ENCODE peak calls at places on chromosomes 6 and 20, in seven cellular contexts. Z is heart right ventricle, J is tibial artery, S is cardiac muscle cell, T is PC-3, K is ovary, X is SJSA1. A is an unnamed sample.
A peak's percentile ranks its signal among the peaks of the same experiment; 100 is the strongest.

GRCh38 chr6:35302604-35303218 is 5.1 kb downstream of the DEF6 start:
- DNase-seq in X (no peak), K (no peak), T (peak; percentile 60), S (peak; percentile 29), J (peak; percentile 67), Z (peak; percentile 36), A (peak; percentile 61)

GRCh38 chr20:49534314-49534713 is 33.6 kb downstream of the PTGIS start:
- DNase-seq in Z (no peak), K (peak; percentile 47), X (peak; percentile 54), S (peak; percentile 70), J (no peak), T (peak; percentile 88), A (no peak)

GRCh38 chr6:129489215-129489765 is 220.7 kb downstream of the ARHGAP18 start:
- DNase-seq in Z (no peak), S (no peak), T (no peak), X (no peak), K (no peak), J (no peak), A (no peak)

GRCh38 chr6:14906621-14907020 is 339.2 kb upstream of the JARID2 start:
- DNase-seq in Z (no peak), J (no peak), K (no peak), S (no peak), T (no peak), X (no peak), A (no peak)

GRCh38 chr6:120055071-120055470 is 705.5 kb upstream of the MAN1A1 start:
- DNase-seq in X (no peak), T (no peak), Z (no peak), S (no peak), K (no peak), J (no peak), A (no peak)

GRCh38 chr6:142336183-142336582 is 34.4 kb downstream of the ADGRG6 start:
- DNase-seq in Z (no peak), J (no peak), K (no peak), T (no peak), X (no peak), S (no peak), A (no peak)

GRCh38 chr6:11598687-11599086 is 61.1 kb downstream of the TMEM170B start:
- DNase-seq in T (no peak), J (no peak), S (no peak), Z (no peak), X (no peak), K (no peak), A (no peak)

GRCh38 chr6:27866370-27867050 is 45.7 kb downstream of the OR2B2 start:
- DNase-seq in Z (no peak), J (no peak), S (peak; percentile 70), K (no peak), T (no peak), X (peak; percentile 89), A (no peak)

GRCh38 chr20:3846378-3846739 is 275 bp upstream of the MAVS start:
- DNase-seq in S (no peak), X (no peak), J (no peak), Z (no peak), T (no peak), K (peak; percentile 62), A (no peak)

GRCh38 chr6:157430834-157431233 is 49.8 kb downstream of the ZDHHC14 start:
- DNase-seq in K (no peak), T (no peak), Z (no peak), S (no peak), X (no peak), J (no peak), A (no peak)

GRCh38 chr6:114989279-114989964 is 646.6 kb upstream of the HS3ST5 start:
- DNase-seq in S (no peak), K (no peak), X (no peak), T (no peak), J (no peak), Z (no peak), A (no peak)

GRCh38 chr20:46400828-46401477 is 5.5 kb downstream of the ELMO2 start:
- DNase-seq in X (peak; percentile 20), Z (no peak), J (no peak), S (peak; percentile 45), K (no peak), T (peak; percentile 20), A (no peak)

GRCh38 chr20:62703853-62704228 is 4.8 kb upstream of the NTSR1 start:
- DNase-seq in J (no peak), X (no peak), K (no peak), S (no peak), Z (peak; percentile 40), T (no peak), A (no peak)

GRCh38 chr6:142886431-142887170 is 58.4 kb downstream of the HIVEP2 start:
- DNase-seq in S (peak; percentile 59), X (peak; percentile 35), J (no peak), T (peak; percentile 52), K (no peak), Z (no peak), A (no peak)

GRCh38 chr6:18207438-18207837 is 52.2 kb downstream of the KDM1B start:
- DNase-seq in X (no peak), S (no peak), Z (no peak), J (no peak), K (no peak), T (no peak), A (peak; percentile 84)

GRCh38 chr20:41276317-41276751 is 41.2 kb downstream of the ZHX3 start:
- DNase-seq in K (peak; percentile 33), X (no peak), T (no peak), Z (no peak), S (peak; percentile 31), J (peak; percentile 70), A (no peak)

GRCh38 chr6:152356659-152357058 is 280.5 kb downstream of the SYNE1 start:
- DNase-seq in K (no peak), T (peak; percentile 62), S (peak; percentile 73), X (no peak), Z (no peak), J (no peak), A (no peak)

GRCh38 chr6:169169375-169169774 is 84.3 kb downstream of the THBS2 start:
- DNase-seq in X (no peak), J (peak; percentile 65), T (peak; percentile 20), Z (no peak), S (peak; percentile 61), K (no peak), A (peak; percentile 62)

GRCh38 chr20:50189681-50190250 is 864 bp upstream of the CEBPB start:
- DNase-seq in S (peak; percentile 22), Z (peak; percentile 57), K (peak; percentile 81), J (no peak), T (peak; percentile 27), X (no peak), A (no peak)

GRCh38 chr6:3965071-3965718 is 113.7 kb downstream of the FAM217A start:
- DNase-seq in S (no peak), T (peak; percentile 52), J (no peak), Z (no peak), K (no peak), X (peak; percentile 52), A (no peak)

GRCh38 chr6:85126448-85127178 is 323.3 kb upstream of the NT5E start:
- DNase-seq in K (no peak), T (peak; percentile 67), X (peak; percentile 99), S (peak; percentile 79), J (peak; percentile 81), Z (peak; percentile 22), A (no peak)

GRCh38 chr6:48826884-48827701 is 636.0 kb downstream of the MMUT start:
- DNase-seq in K (no peak), T (peak; percentile 99), J (no peak), Z (no peak), S (peak; percentile 89), X (peak; percentile 96), A (no peak)

GRCh38 chr6:140636237-140636636 is 1261.8 kb upstream of the CITED2 start:
- DNase-seq in X (no peak), S (no peak), J (no peak), Z (no peak), K (no peak), T (no peak), A (no peak)

GRCh38 chr6:140641412-140641811 is 1267.0 kb upstream of the CITED2 start:
- DNase-seq in S (no peak), K (no peak), T (no peak), X (no peak), J (no peak), Z (no peak), A (no peak)

DNA sequence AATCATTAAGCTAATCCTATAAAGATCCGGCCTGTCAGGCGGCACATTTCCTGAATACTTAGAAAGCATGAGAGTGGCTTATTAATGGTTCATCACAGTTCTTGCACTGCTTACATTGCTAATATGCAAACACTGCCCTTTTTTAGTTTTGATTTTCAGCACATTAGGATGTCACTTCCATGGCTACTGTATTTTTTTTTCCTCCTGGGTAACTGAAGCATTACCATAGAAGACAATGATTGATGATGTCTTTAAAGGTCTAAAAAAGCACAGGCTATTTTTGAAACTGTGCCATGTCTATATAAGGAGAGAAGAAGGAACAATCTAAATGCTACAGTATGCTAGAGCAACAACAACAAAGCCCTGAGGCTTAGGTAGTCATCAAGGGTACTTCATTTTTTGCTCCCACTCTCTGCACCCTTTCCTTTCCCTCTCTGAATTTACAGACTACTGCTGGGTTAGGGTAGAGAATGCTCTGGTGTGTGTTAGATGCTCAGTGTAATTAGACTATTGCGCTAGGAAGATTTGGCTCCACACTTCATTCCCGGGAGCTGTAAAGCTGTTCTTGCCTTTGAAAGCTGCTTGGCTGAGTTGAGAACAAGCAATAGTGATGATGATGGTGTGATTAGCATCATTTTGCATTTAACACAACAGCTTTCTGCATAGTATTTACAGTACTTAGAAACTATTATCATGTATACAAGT is 1262.4 kb upstream of the CITED2 start:
- DNase-seq in Z (no peak), X (no peak), J (no peak), K (no peak), T (no peak), S (no peak), A (no peak)
- H3K27ac ChIP-seq in Z (no peak overlapping the region), X (no peak overlapping the region), J (no peak overlapping the region), K (no peak overlapping the region), T (no peak overlapping the region), S (peak overlapping the region; percentile 97), A (no peak overlapping the region)

GRCh38 chr20:51588762-51589161 is 46.2 kb upstream of the NFATC2 start:
- DNase-seq in X (no peak), S (no peak), K (no peak), Z (no peak), J (no peak), T (no peak), A (no peak)
- H3K27ac ChIP-seq in X (no peak overlapping the region), S (no peak overlapping the region), K (no peak overlapping the region), Z (no peak overlapping the region), J (no peak overlapping the region), T (no peak overlapping the region), A (no peak overlapping the region)

DNA sequence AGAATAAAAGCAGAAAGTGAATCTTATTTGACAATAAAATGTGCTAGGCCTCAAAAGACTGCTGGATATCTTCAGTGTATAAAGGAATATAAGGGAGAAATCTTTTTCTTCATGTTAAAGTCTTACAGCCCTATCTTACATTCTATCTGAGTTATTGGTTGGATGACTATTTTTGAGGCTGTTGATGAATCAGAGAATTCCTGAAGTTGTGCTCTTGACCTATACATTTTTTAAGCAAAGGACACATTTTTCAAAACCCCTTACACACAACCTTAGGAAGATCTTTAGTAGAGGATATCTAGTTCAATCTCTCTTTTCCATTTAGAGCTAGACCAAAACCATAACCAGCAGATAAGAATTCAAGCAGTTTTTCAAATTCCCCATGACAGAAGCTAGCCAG is 10.9 kb upstream of the CGA start:
- DNase-seq in J (no peak), S (no peak), K (no peak), T (no peak), Z (no peak), X (no peak), A (no peak)
- H3K27ac ChIP-seq in J (no peak overlapping the region), S (no peak overlapping the region), K (no peak overlapping the region), T (no peak overlapping the region), Z (no peak overlapping the region), X (no peak overlapping the region), A (no peak overlapping the region)

GRCh38 chr20:16758459-16759160 is 10.5 kb downstream of the OTOR start:
- DNase-seq in X (no peak), T (no peak), K (no peak), S (no peak), J (no peak), Z (no peak), A (no peak)
- H3K27ac ChIP-seq in X (no peak overlapping the region), T (no peak overlapping the region), K (no peak overlapping the region), S (no peak overlapping the region), J (no peak overlapping the region), Z (no peak overlapping the region), A (no peak overlapping the region)